ENCODE peak calls at places on chromosome 13, in ten cellular contexts. V is heart left ventricle, J is AG04449, T is foreskin fibroblast, H is dorsolateral prefrontal cortex, F is OCI-LY7, G is upper lobe of right lung, S is kidney epithelial cell, I is AG09309, X is AG10803. Q is an unnamed sample.

GRCh38 chr13:111597041-111598017 is 276.9 kb downstream of the TEX29 start:
- DNase-seq in V (no peak), J (no peak), S (no peak), H (no peak), F (no peak), T (no peak), I (no peak), X (no peak), G (peak; percentile 42), Q (no peak)

GRCh38 chr13:94710081-94710809 is 2.1 kb downstream of the SOX21 start:
- DNase-seq in I (no peak), T (no peak), V (no peak), G (no peak), H (no peak), J (no peak), F (no peak), X (no peak), S (no peak), Q (no peak)

GRCh38 chr13:97205971-97206370 is 16.2 kb upstream of the MBNL2 start:
- DNase-seq in T (peak; percentile 34), V (no peak), F (no peak), S (no peak), X (no peak), H (no peak), G (no peak), J (no peak), I (no peak), Q (no peak)

GRCh38 chr13:32010137-32010536 is 21.4 kb upstream of the FRY start:
- DNase-seq in I (no peak), T (peak; percentile 39), J (no peak), G (no peak), V (no peak), X (peak; percentile 67), F (no peak), H (no peak), S (no peak), Q (no peak)

GRCh38 chr13:47109028-47109427 is 212.2 kb upstream of the HTR2A start:
- DNase-seq in H (no peak), F (no peak), S (no peak), X (peak; percentile 30), T (no peak), V (no peak), G (no peak), J (no peak), I (no peak), Q (no peak)

GRCh38 chr13:70108276-70108845 is at the start of gene KLHL1:
- DNase-seq in X (no peak), I (no peak), G (no peak), S (no peak), T (no peak), J (no peak), H (no peak), F (no peak), V (no peak), Q (no peak)

GRCh38 chr13:110380359-110381028 is 73.4 kb downstream of the COL4A2 start:
- DNase-seq in X (peak; percentile 37), H (no peak), F (no peak), S (no peak), V (no peak), T (peak; percentile 79), J (peak; percentile 82), I (no peak), G (no peak), Q (no peak)

GRCh38 chr13:44801990-44802389 is 187.3 kb downstream of the NUFIP1 start:
- DNase-seq in X (peak; percentile 78), V (no peak), F (no peak), I (peak; percentile 27), J (no peak), G (no peak), S (no peak), T (peak; percentile 94), H (no peak), Q (peak; percentile 63)

GRCh38 chr13:62357887-62358645 is 942.4 kb upstream of the PCDH20 start:
- DNase-seq in T (peak; percentile 28), H (no peak), G (no peak), V (no peak), I (no peak), X (peak; percentile 12), J (no peak), S (peak; percentile 29), F (peak; percentile 74), Q (peak; percentile 48)

GRCh38 chr13:44004881-44005280 is 125.2 kb downstream of the LACC1 start:
- DNase-seq in H (peak; percentile 45), V (no peak), G (no peak), I (peak; percentile 24), S (peak; percentile 54), F (no peak), X (peak; percentile 28), T (peak; percentile 69), J (peak; percentile 28), Q (no peak)

GRCh38 chr13:35704331-35704730 is 227.8 kb upstream of the MAB21L1 start:
- DNase-seq in I (no peak), G (no peak), X (no peak), T (no peak), J (no peak), F (no peak), H (no peak), S (no peak), V (no peak), Q (no peak)

GRCh38 chr13:30341815-30342570 is 34.6 kb upstream of the KATNAL1 start:
- DNase-seq in H (peak; percentile 61), I (peak; percentile 81), V (peak; percentile 82), G (peak; percentile 85), S (peak; percentile 37), J (peak; percentile 72), X (peak; percentile 94), T (peak; percentile 97), F (no peak), Q (peak; percentile 84)

GRCh38 chr13:113897161-113897560 is 33.3 kb upstream of the GAS6 start:
- DNase-seq in X (peak; percentile 100), S (peak; percentile 97), V (no peak), G (no peak), H (no peak), J (peak; percentile 95), F (no peak), I (peak; percentile 94), T (peak; percentile 98), Q (peak; percentile 92)

GRCh38 chr13:113900646-113901045 is 36.8 kb upstream of the GAS6 start:
- DNase-seq in J (no peak), X (no peak), H (no peak), S (no peak), F (no peak), V (no peak), T (no peak), G (no peak), I (no peak), Q (no peak)

GRCh38 chr13:113901231-113901630 is 37.4 kb upstream of the GAS6 start:
- DNase-seq in H (peak; percentile 37), S (no peak), V (no peak), F (no peak), I (no peak), X (peak; percentile 55), G (no peak), T (no peak), J (no peak), Q (peak; percentile 76)

GRCh38 chr13:113897966-113898365 is 34.1 kb upstream of the GAS6 start:
- DNase-seq in V (no peak), T (no peak), H (no peak), I (no peak), F (no peak), S (no peak), J (no peak), G (no peak), X (no peak), Q (no peak)

GRCh38 chr13:113898391-113898790 is 34.5 kb upstream of the GAS6 start:
- DNase-seq in H (peak; percentile 15), I (no peak), S (no peak), F (no peak), G (no peak), T (no peak), J (no peak), V (no peak), X (no peak), Q (no peak)
- TF ChIP-seq CTCF in H (no peak), I (no peak), S (no peak), F (no peak), G (no peak), T (no peak), J (no peak), V (no peak), X (no peak), Q (no peak)

GRCh38 chr13:51154029-51154555 is 43.0 kb upstream of the C13orf42 start:
- DNase-seq in F (no peak), J (no peak), V (no peak), H (no peak), I (peak; percentile 10), G (no peak), S (no peak), X (peak; percentile 15), T (peak; percentile 52), Q (no peak)
- H3K4me3 ChIP-seq in F (no peak overlapping the region), J (no peak overlapping the region), V (no peak overlapping the region), H (no peak overlapping the region), I (no peak overlapping the region), G (no peak overlapping the region), S (no peak overlapping the region), X (no peak overlapping the region), T (no peak overlapping the region), Q (no peak overlapping the region)

GRCh38 chr13:27813826-27814225 is 21.5 kb downstream of the GSX1 start:
- DNase-seq in V (no peak), T (no peak), I (no peak), H (no peak), F (no peak), X (no peak), G (no peak), J (no peak), S (no peak), Q (no peak)
- TF ChIP-seq CTCF in V (no peak), T (no peak), I (no peak), H (no peak), F (no peak), X (no peak), G (no peak), J (no peak), S (no peak), Q (no peak)

GRCh38 chr13:27403727-27404385 is 20.6 kb upstream of the GTF3A start:
- DNase-seq in J (no peak), I (no peak), T (no peak), H (no peak), V (no peak), G (no peak), S (no peak), X (no peak), F (no peak), Q (no peak)
- H3K4me3 ChIP-seq in J (no peak overlapping the region), I (no peak overlapping the region), T (no peak overlapping the region), H (no peak overlapping the region), V (no peak overlapping the region), G (no peak overlapping the region), S (no peak overlapping the region), X (no peak overlapping the region), F (no peak overlapping the region), Q (no peak overlapping the region)